ENCODE peak calls at places on chromosome 19, in five cellular contexts. R is kidney glomerular epithelial cell; T is activated T-helper 9 cell treated with anti-CD3 and anti-CD28 coated beads, Interleukin-2, amount 50 U/mL, for 16 hours; O is LoVo; D is ELF-1. K is an unnamed sample.

GRCh38 chr19:2239173-2239572 is 2.5 kb downstream of the SF3A2 start:
- DNase-seq in R (no peak), T (no peak), O (no peak), D (no peak), K (no peak)

GRCh38 chr19:33797821-33798633 is 1.4 kb downstream of the KCTD15 start:
- DNase-seq in R (no peak), T (no peak), O (no peak), D (peak; percentile 59), K (peak; percentile 94)

GRCh38 chr19:18098891-18099622 is 1.5 kb downstream of the MAST3 start:
- DNase-seq in R (no peak), T (no peak), O (no peak), D (peak; percentile 22), K (peak; percentile 79)

GRCh38 chr19:426725-427445 is 17.9 kb upstream of the C2CD4C start:
- DNase-seq in R (no peak), T (no peak), O (no peak), D (no peak), K (peak; percentile 83)

GRCh38 chr19:28984315-28984714 is 228.6 kb downstream of the UQCRFS1 start:
- DNase-seq in R (no peak), T (no peak), O (no peak), D (no peak), K (no peak)

GRCh38 chr19:39372047-39372802 is 18.7 kb downstream of the PAF1 start:
- DNase-seq in R (no peak), T (no peak), O (no peak), D (no peak), K (no peak)

GRCh38 chr19:1408300-1409203 is 1.2 kb downstream of the DAZAP1 start:
- DNase-seq in R (peak; percentile 9), T (peak; percentile 50), O (peak; percentile 11), D (peak; percentile 74), K (peak; percentile 83)

GRCh38 chr19:56083668-56084067 is 37.4 kb downstream of the ZNF787 start:
- DNase-seq in R (no peak), T (no peak), O (no peak), D (no peak), K (peak; percentile 77)

GRCh38 chr19:42091300-42092266 is 15.6 kb downstream of the ZNF574 start:
- DNase-seq in R (no peak), T (no peak), O (peak; percentile 61), D (no peak), K (peak; percentile 39)

GRCh38 chr19:27522223-27522622 is 1690.7 kb downstream of the UQCRFS1 start:
- DNase-seq in R (no peak), T (no peak), O (no peak), D (no peak), K (no peak)

GRCh38 chr19:8552810-8553209 is 24.4 kb downstream of the MYO1F start:
- DNase-seq in R (no peak), T (no peak), O (no peak), D (peak; percentile 41), K (peak; percentile 92)

GRCh38 chr19:11191273-11191755 is 6.0 kb downstream of the KANK2 start:
- DNase-seq in R (no peak), T (no peak), O (peak; percentile 26), D (peak; percentile 79), K (peak; percentile 88)

GRCh38 chr19:18833141-18833476 is 1.4 kb downstream of the UPF1 start:
- DNase-seq in R (no peak), T (no peak), O (no peak), D (no peak), K (no peak)

GRCh38 chr19:49651029-49651825 is 9.2 kb downstream of the SCAF1 start:
- DNase-seq in R (no peak), T (no peak), O (no peak), D (no peak), K (peak; percentile 59)

GRCh38 chr19:48934837-48935236 is 1.3 kb downstream of the DHDH start:
- DNase-seq in R (no peak), T (no peak), O (no peak), D (peak; percentile 44), K (peak; percentile 81)

GRCh38 chr19:51621178-51621577 is 9.0 kb downstream of the SIGLEC5 start:
- DNase-seq in R (no peak), T (no peak), O (no peak), D (no peak), K (no peak)

GRCh38 chr19:40614595-40615411 is 13.6 kb downstream of the LTBP4 start:
- DNase-seq in R (no peak), T (peak; percentile 95), O (no peak), D (peak; percentile 95), K (peak; percentile 96)

GRCh38 chr19:52211203-52211602 is 21.4 kb downstream of the PPP2R1A start:
- DNase-seq in R (no peak), T (no peak), O (no peak), D (no peak), K (no peak)

GRCh38 chr19:28297036-28297435 is 915.9 kb downstream of the UQCRFS1 start:
- DNase-seq in R (no peak), T (no peak), O (no peak), D (no peak), K (no peak)

GRCh38 chr19:18593367-18594095 is 4.9 kb downstream of the REX1BD start:
- DNase-seq in R (no peak), T (no peak), O (no peak), D (peak; percentile 63), K (peak; percentile 88)

GRCh38 chr19:11088508-11089253 is 582 bp upstream of the LDLR start:
- DNase-seq in R (no peak), T (no peak), O (no peak), D (no peak), K (peak; percentile 19)

GRCh38 chr19:11092181-11092538 is 2.9 kb downstream of the LDLR start:
- DNase-seq in R (peak; percentile 89), T (peak; percentile 19), O (peak; percentile 72), D (peak; percentile 28), K (peak; percentile 12)

GRCh38 chr19:31500540-31500830 is 151.2 kb upstream of the TSHZ3 start:
- DNase-seq in R (no peak), T (no peak), O (no peak), D (no peak), K (no peak)

GRCh38 chr19:38522915-38523314 is 89.4 kb downstream of the RYR1 start:
- DNase-seq in R (no peak), T (no peak), O (no peak), D (no peak), K (no peak)

GRCh38 chr19:37669336-37669963 is 14.2 kb upstream of the ZFP30 start:
- DNase-seq in R (no peak), T (no peak), O (no peak), D (no peak), K (no peak)

GRCh38 chr19:22545751-22546150 is 88.4 kb upstream of the ZNF492 start:
- DNase-seq in R (no peak), T (no peak), O (no peak), D (peak; percentile 43), K (peak; percentile 61)

GRCh38 chr19:12782174-12782423 is 6.7 kb upstream of the HOOK2 start:
- DNase-seq in R (peak; percentile 24), T (no peak), O (no peak), D (no peak), K (no peak)